ENCODE peak calls at places on chromosome 17, in seven cellular contexts. C, N, K, H, X, W and M are unnamed samples.

GRCh38 chr17:38421224-38421841 is 6.9 kb upstream of the ARHGAP23 start:
- DNase-seq in C (no peak), N (peak), K (no peak), H (no peak), X (peak), W (no peak), M (no peak)

GRCh38 chr17:51703364-51704341 is 443.3 kb downstream of the UTP18 start:
- DNase-seq in C (no peak), N (peak), K (peak), H (no peak), X (no peak), W (no peak), M (no peak)

GRCh38 chr17:68172461-68172954 is 75.3 kb upstream of the AMZ2 start:
- DNase-seq in C (peak), N (peak), K (peak), H (peak), X (peak), W (peak), M (peak)

GRCh38 chr17:82009413-82009812 is 13.3 kb downstream of the CENPX start:
- DNase-seq in C (no peak), N (no peak), K (no peak), H (no peak), X (no peak), W (no peak), M (no peak)

GRCh38 chr17:75587718-75588545 is at the start of gene MYO15B:
- DNase-seq in C (peak), N (no peak), K (peak), H (peak), X (peak), W (peak), M (no peak)

GRCh38 chr17:72890711-72891110 is 201.8 kb downstream of the SLC39A11 start:
- DNase-seq in C (no peak), N (peak), K (no peak), H (no peak), X (no peak), W (no peak), M (no peak)

GRCh38 chr17:16941643-16942042 is 30.3 kb downstream of the TNFRSF13B start:
- DNase-seq in C (no peak), N (no peak), K (no peak), H (no peak), X (no peak), W (no peak), M (no peak)

GRCh38 chr17:8311131-8311790 is 1.2 kb downstream of the ARHGEF15 start:
- DNase-seq in C (no peak), N (no peak), K (peak), H (no peak), X (peak), W (no peak), M (no peak)

GRCh38 chr17:49703557-49704277 is 4.0 kb downstream of the SLC35B1 start:
- DNase-seq in C (peak), N (peak), K (no peak), H (no peak), X (peak), W (no peak), M (no peak)

GRCh38 chr17:31067699-31068184 is 27.0 kb upstream of the NF1 start:
- DNase-seq in C (no peak), N (peak), K (no peak), H (no peak), X (no peak), W (no peak), M (no peak)

GRCh38 chr17:17836818-17837379 is at the start of gene SREBF1:
- DNase-seq in C (peak), N (peak), K (peak), H (peak), X (peak), W (peak), M (no peak)